ENCODE peak calls at places on chromosomes 5 and 9, in nine cellular contexts. V, O, U, K, H, N, S, A and X are unnamed samples.

GRCh38 chr5:61290815-61291214 is 41.2 kb upstream of the ZSWIM6 start:
- DNase-seq in U (no peak), A (no peak), H (no peak), V (peak; percentile 72), K (peak; percentile 82), S (no peak), O (no peak), N (peak; percentile 28), X (peak; percentile 27)

GRCh38 chr5:433836-434235 is 9.1 kb upstream of the EXOC3 start:
- DNase-seq in N (no peak), S (no peak), U (no peak), O (no peak), V (no peak), K (no peak), H (no peak), A (no peak), X (no peak)

GRCh38 chr9:34984049-34984448 is 5.5 kb upstream of the DNAJB5 start:
- DNase-seq in U (no peak), N (peak; percentile 42), K (no peak), S (no peak), V (no peak), A (peak; percentile 87), H (no peak), O (no peak), X (peak; percentile 52)

GRCh38 chr9:16484178-16484577 is 386.3 kb downstream of the BNC2 start:
- DNase-seq in A (no peak), K (no peak), N (peak; percentile 45), O (no peak), H (no peak), U (no peak), V (no peak), S (no peak), X (peak; percentile 45)

GRCh38 chr9:113507256-113507655 is 43.7 kb downstream of the RGS3 start:
- DNase-seq in U (no peak), V (no peak), N (no peak), S (no peak), A (no peak), H (no peak), K (no peak), O (no peak), X (no peak)

GRCh38 chr5:43997647-43998251 is 391.5 kb downstream of the FGF10 start:
- DNase-seq in K (peak; percentile 23), V (no peak), A (peak; percentile 35), O (no peak), U (no peak), H (no peak), N (peak; percentile 40), S (no peak), X (peak; percentile 73)

GRCh38 chr5:5313081-5313736 is 109.3 kb upstream of the ICE1 start:
- DNase-seq in H (no peak), U (no peak), O (no peak), K (peak; percentile 18), A (no peak), S (no peak), V (no peak), N (peak; percentile 30), X (no peak)

GRCh38 chr9:16223074-16223871 is 647.2 kb downstream of the BNC2 start:
- DNase-seq in U (no peak), H (no peak), K (no peak), V (peak; percentile 74), S (no peak), N (no peak), O (no peak), A (no peak), X (peak; percentile 58)

GRCh38 chr9:90948156-90948555 is 146.5 kb downstream of the SYK start:
- DNase-seq in H (no peak), S (no peak), K (no peak), U (no peak), N (no peak), V (peak; percentile 27), O (no peak), A (no peak), X (no peak)

GRCh38 chr5:43603535-43604363 is 769 bp downstream of the NNT start:
- DNase-seq in S (peak; percentile 55), O (peak; percentile 29), V (peak; percentile 78), N (peak; percentile 32), U (peak; percentile 46), K (peak; percentile 88), H (peak; percentile 77), A (peak; percentile 35), X (peak; percentile 74)

GRCh38 chr9:100317706-100318105 is 35.0 kb downstream of the TEX10 start:
- DNase-seq in N (no peak), U (peak; percentile 24), H (no peak), V (no peak), A (no peak), O (no peak), S (no peak), K (no peak), X (no peak)

DNA sequence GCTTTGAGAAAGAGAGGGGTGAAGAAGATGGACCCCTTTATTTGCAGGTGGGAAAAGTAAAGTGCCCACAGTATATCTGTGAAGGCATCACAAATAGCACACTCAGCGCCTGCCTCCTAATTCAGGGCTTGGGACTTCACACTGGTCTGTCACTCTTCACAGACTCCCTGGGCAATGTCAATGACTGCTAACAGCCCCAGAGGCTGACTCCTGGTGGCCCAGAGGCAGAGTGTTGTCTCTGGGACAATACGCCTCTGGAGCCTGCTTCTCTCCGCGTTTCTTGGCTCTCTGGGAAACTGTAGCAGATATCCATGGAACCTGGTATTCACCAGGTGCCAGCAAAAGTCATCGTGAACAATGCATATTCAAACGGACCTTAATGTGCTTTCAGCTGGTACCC is 198.3 kb upstream of the EFNA5 start:
- DNase-seq in K (no peak), V (no peak), O (no peak), N (no peak), A (no peak), S (no peak), U (no peak), H (no peak), X (no peak)
- TF ChIP-seq CTCF in K (no peak), V (no peak), O (no peak), N (no peak), A (no peak), S (no peak), U (no peak), H (no peak), X (no peak)

DNA sequence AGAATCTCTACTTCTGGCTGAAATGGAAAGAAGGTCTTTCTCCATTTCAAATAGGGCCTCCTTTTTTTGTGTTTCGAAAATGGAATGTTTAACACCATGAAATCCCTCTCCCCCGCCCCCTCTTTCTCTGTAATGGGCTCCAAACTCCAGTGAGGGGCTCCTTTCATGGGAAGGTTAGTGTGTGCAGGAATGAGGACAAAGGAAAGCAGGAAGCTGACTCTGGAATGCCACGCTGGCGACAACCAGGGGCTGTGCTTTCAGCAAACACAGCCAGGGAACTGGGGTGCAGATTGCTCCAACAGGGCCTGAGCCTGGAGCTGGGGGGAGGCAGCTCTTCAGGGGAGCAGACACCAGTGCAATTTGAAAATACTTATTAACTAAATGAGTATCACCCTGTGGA is 82.8 kb downstream of the CRB2 start:
- DNase-seq in O (no peak), K (no peak), H (no peak), V (no peak), U (no peak), N (no peak), S (no peak), A (peak; percentile 92), X (no peak)
- H3K4me3 ChIP-seq in O (no peak overlapping the region), K (no peak overlapping the region), H (no peak overlapping the region), V (no peak overlapping the region), U (no peak overlapping the region), N (no peak overlapping the region), S (no peak overlapping the region), A (peak overlapping the region; percentile 30), X (no peak overlapping the region)

DNA sequence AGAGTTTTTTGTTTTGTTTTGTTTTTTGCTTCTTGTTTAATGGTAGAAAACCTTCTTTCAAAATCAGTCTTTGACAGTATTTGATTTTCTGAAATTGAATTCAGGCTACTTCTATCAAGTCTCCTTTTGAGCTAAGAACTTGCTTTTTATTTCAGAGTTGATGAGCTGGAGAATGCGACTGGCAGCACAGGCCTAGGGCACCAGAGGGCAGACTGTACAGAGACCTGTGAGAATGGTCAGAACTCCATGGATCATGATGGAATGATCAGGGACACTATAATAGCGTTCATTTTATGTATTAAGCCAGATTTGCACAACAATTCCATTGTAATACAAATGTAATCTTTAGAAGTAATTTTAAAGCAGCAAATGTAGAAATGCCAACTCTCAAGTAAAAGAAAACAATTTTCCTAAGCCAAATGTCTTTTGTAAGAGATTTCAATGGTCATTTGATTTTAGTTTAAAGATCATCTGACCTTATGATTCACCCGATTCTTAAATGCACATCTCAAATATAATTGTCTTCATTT is 902.4 kb downstream of the NR2F1-AS1 start:
- DNase-seq in H (no peak), O (no peak), V (no peak), N (peak; percentile 4), K (peak; percentile 9), S (no peak), U (no peak), A (peak; percentile 47), X (peak; percentile 8)
- TF ChIP-seq CTCF in H (peak; percentile 4), O (no peak), V (no peak), N (no peak), K (no peak), S (no peak), U (peak; percentile 36), A (peak; percentile 57), X (peak; percentile 6)

GRCh38 chr5:95957804-95958203 is 3.8 kb downstream of the ELL2 start:
- DNase-seq in U (no peak), N (no peak), A (no peak), V (no peak), K (no peak), S (no peak), O (no peak), H (no peak), X (no peak)
- H3K4me3 ChIP-seq in U (peak overlapping the region; percentile 92), N (peak overlapping the region; percentile 93), A (no peak overlapping the region), V (no peak overlapping the region), K (no peak overlapping the region), S (no peak overlapping the region), O (no peak overlapping the region), H (peak overlapping the region; percentile 94), X (peak overlapping the region; percentile 84)